ENCODE peak calls at places on chromosomes 3 and 15, in four cellular contexts. T is IMR-90, B is WTC11, A is GM13976. M is an unnamed sample.

GRCh38 chr3:13896473-13897154 is 16.7 kb upstream of the WNT7A start:
- DNase-seq in A (peak), B (peak), T (peak), M (peak)

GRCh38 chr15:74470631-74471396 is 9.9 kb upstream of the UBL7 start:
- DNase-seq in B (no peak), T (no peak), A (no peak), M (no peak)

GRCh38 chr15:74817370-74817737 is 4.7 kb downstream of the LMAN1L start:
- DNase-seq in A (no peak), B (no peak), T (peak), M (no peak)

GRCh38 chr15:52054381-52054780 is 35.4 kb downstream of the MAPK6 start:
- DNase-seq in A (no peak), T (peak), B (no peak), M (no peak)

GRCh38 chr15:43792761-43793493 is 807 bp downstream of the SERF2 start:
- DNase-seq in B (peak), T (peak), A (peak), M (no peak)

GRCh38 chr3:116179091-116179490 is 266.2 kb downstream of the LSAMP start:
- DNase-seq in B (no peak), T (peak), A (no peak), M (peak)

GRCh38 chr3:55621648-55622047 is 134.5 kb upstream of the WNT5A start:
- DNase-seq in B (no peak), T (no peak), A (no peak), M (no peak)

GRCh38 chr3:127735767-127736693 is 63.3 kb downstream of the ABTB1 start:
- DNase-seq in B (no peak), T (peak), A (peak), M (peak)

GRCh38 chr15:64430000-64430735 is 30.2 kb upstream of the ZNF609 start:
- DNase-seq in T (peak), A (peak), B (peak), M (peak)

GRCh38 chr3:16538505-16538904 is 25.0 kb upstream of the RFTN1 start:
- DNase-seq in T (no peak), B (no peak), A (no peak), M (no peak)

GRCh38 chr15:63832620-63833245 is 1.0 kb downstream of the HERC1 start:
- DNase-seq in A (no peak), T (no peak), B (no peak), M (no peak)

GRCh38 chr15:83106994-83107840 is at the start of gene TM6SF1:
- DNase-seq in T (no peak), B (peak), A (peak), M (no peak)

GRCh38 chr3:159038405-159038804 is 236.6 kb downstream of the MFSD1 start:
- DNase-seq in B (no peak), T (no peak), A (no peak), M (no peak)

GRCh38 chr3:56864090-56864489 is 62.3 kb upstream of the ARHGEF3 start:
- DNase-seq in A (no peak), T (no peak), B (no peak), M (no peak)

GRCh38 chr3:3998140-3998977 is 199.1 kb downstream of the LRRN1 start:
- DNase-seq in A (peak), B (peak), T (no peak), M (peak)

GRCh38 chr3:193023218-193023617 is 105.6 kb upstream of the MB21D2 start:
- DNase-seq in A (no peak), B (no peak), T (no peak), M (no peak)

GRCh38 chr3:187978433-187979011 is 175.4 kb upstream of the LPP start:
- DNase-seq in T (peak), B (no peak), A (no peak), M (no peak)

GRCh38 chr3:136624894-136625815 is 127.0 kb downstream of the STAG1 start:
- DNase-seq in A (no peak), T (no peak), B (no peak), M (no peak)

GRCh38 chr3:133934073-133934970 is 38.6 kb upstream of the RAB6B start:
- DNase-seq in A (no peak), T (no peak), B (no peak), M (no peak)

GRCh38 chr3:134317106-134317947 is 56.9 kb downstream of the AMOTL2 start:
- DNase-seq in B (no peak), T (no peak), A (no peak), M (peak)

GRCh38 chr3:161263057-161263456 is 41.9 kb downstream of the NMD3 start:
- DNase-seq in A (no peak), T (peak), B (no peak), M (peak)

GRCh38 chr15:31550211-31550848 is 223.7 kb downstream of the KLF13 start:
- DNase-seq in T (no peak), B (no peak), A (no peak), M (no peak)

GRCh38 chr3:46643701-46644100 is 31.4 kb downstream of the FAM240A start:
- DNase-seq in A (no peak), T (no peak), B (no peak), M (no peak)

GRCh38 chr3:38347421-38348200 is 1.0 kb downstream of the XYLB start:
- DNase-seq in B (no peak), T (no peak), A (no peak), M (no peak)

GRCh38 chr3:191476053-191476787 is 15.3 kb downstream of the PYDC2 start:
- DNase-seq in B (no peak), T (no peak), A (no peak), M (peak)

GRCh38 chr15:67812232-67812631 is 13.1 kb upstream of the SKOR1 start:
- DNase-seq in A (peak), B (no peak), T (no peak), M (no peak)

GRCh38 chr15:67777071-67777470 is 48.2 kb upstream of the SKOR1 start:
- DNase-seq in B (no peak), T (no peak), A (no peak), M (no peak)

GRCh38 chr3:141876891-141877561 is 583 bp downstream of the ATP1B3 start:
- DNase-seq in B (peak), T (peak), A (peak), M (peak)

GRCh38 chr3:52194541-52195296 is 3.2 kb upstream of the ALAS1 start:
- DNase-seq in A (no peak), B (no peak), T (peak), M (no peak)